ENCODE peak calls at places on chromosomes 12 and 14, in ten cellular contexts. L, N, Q, Z, Y, W, H, P, X and A are unnamed samples.
A peak's percentile ranks its signal among the peaks of the same experiment; 100 is the strongest.

GRCh38 chr14:85532981-85533820 is 3.3 kb downstream of the FLRT2 start:
- DNase-seq in L (no peak), N (peak; percentile 19), Q (peak; percentile 50), Z (peak; percentile 7), Y (peak; percentile 46), W (peak; percentile 93), H (no peak), P (peak; percentile 91), X (peak; percentile 26), A (no peak)

GRCh38 chr14:101151226-101151929 is 247.9 kb upstream of the RTL1 start:
- DNase-seq in L (no peak), N (no peak), Q (no peak), Z (no peak), Y (peak; percentile 23), W (peak; percentile 49), H (no peak), P (no peak), X (no peak), A (no peak)

GRCh38 chr14:91482278-91483023 is 27.7 kb downstream of the PPP4R3A start:
- DNase-seq in L (no peak), N (no peak), Q (no peak), Z (no peak), Y (no peak), W (peak; percentile 16), H (no peak), P (peak; percentile 57), X (no peak), A (no peak)

GRCh38 chr12:108119126-108119973 is 9.7 kb upstream of the WSCD2 start:
- DNase-seq in L (peak; percentile 71), N (no peak), Q (no peak), Z (peak; percentile 41), Y (no peak), W (no peak), H (no peak), P (no peak), X (no peak), A (peak; percentile 55)

GRCh38 chr12:102061096-102061555 is 665 bp downstream of the WASHC3 start:
- DNase-seq in L (peak; percentile 81), N (no peak), Q (no peak), Z (peak; percentile 41), Y (no peak), W (peak; percentile 9), H (no peak), P (peak; percentile 16), X (no peak), A (peak; percentile 34)

GRCh38 chr12:73547421-73547820 is 990.2 kb upstream of the ATXN7L3B start:
- DNase-seq in L (no peak), N (no peak), Q (no peak), Z (no peak), Y (no peak), W (peak; percentile 58), H (no peak), P (no peak), X (no peak), A (no peak)

GRCh38 chr12:106118-106561 is 39.6 kb downstream of the IQSEC3 start:
- DNase-seq in L (peak; percentile 91), N (no peak), Q (no peak), Z (peak; percentile 86), Y (peak; percentile 12), W (no peak), H (no peak), P (no peak), X (no peak), A (peak; percentile 80)

GRCh38 chr12:18242380-18243089 is 18.8 kb upstream of the PIK3C2G start:
- DNase-seq in L (no peak), N (no peak), Q (no peak), Z (no peak), Y (no peak), W (no peak), H (no peak), P (no peak), X (no peak), A (no peak)

GRCh38 chr14:55535521-55536207 is 44.3 kb upstream of the KTN1 start:
- DNase-seq in L (no peak), N (no peak), Q (no peak), Z (no peak), Y (no peak), W (peak; percentile 42), H (no peak), P (no peak), X (no peak), A (no peak)

GRCh38 chr12:55515696-55516095 is 23.5 kb downstream of the OR6C68 start:
- DNase-seq in L (peak; percentile 1), N (no peak), Q (no peak), Z (no peak), Y (no peak), W (peak; percentile 8), H (no peak), P (no peak), X (no peak), A (no peak)

GRCh38 chr14:95498622-95499353 is 17.7 kb downstream of the SYNE3 start:
- DNase-seq in L (no peak), N (peak; percentile 41), Q (no peak), Z (no peak), Y (no peak), W (no peak), H (no peak), P (no peak), X (no peak), A (no peak)

GRCh38 chr14:66507722-66508546 is at the start of gene GPHN:
- DNase-seq in L (peak; percentile 99), N (peak; percentile 94), Q (peak; percentile 92), Z (peak; percentile 90), Y (peak; percentile 87), W (peak; percentile 99), H (peak; percentile 75), P (peak; percentile 99), X (peak; percentile 97), A (peak; percentile 95)
- TF ChIP-seq CTCF in L (peak; percentile 21), N (no peak), Q (no peak), Z (peak; percentile 29), Y (no peak), W (peak; percentile 21), H (no peak), P (peak; percentile 31), X (peak; percentile 37), A (peak; percentile 14)

DNA sequence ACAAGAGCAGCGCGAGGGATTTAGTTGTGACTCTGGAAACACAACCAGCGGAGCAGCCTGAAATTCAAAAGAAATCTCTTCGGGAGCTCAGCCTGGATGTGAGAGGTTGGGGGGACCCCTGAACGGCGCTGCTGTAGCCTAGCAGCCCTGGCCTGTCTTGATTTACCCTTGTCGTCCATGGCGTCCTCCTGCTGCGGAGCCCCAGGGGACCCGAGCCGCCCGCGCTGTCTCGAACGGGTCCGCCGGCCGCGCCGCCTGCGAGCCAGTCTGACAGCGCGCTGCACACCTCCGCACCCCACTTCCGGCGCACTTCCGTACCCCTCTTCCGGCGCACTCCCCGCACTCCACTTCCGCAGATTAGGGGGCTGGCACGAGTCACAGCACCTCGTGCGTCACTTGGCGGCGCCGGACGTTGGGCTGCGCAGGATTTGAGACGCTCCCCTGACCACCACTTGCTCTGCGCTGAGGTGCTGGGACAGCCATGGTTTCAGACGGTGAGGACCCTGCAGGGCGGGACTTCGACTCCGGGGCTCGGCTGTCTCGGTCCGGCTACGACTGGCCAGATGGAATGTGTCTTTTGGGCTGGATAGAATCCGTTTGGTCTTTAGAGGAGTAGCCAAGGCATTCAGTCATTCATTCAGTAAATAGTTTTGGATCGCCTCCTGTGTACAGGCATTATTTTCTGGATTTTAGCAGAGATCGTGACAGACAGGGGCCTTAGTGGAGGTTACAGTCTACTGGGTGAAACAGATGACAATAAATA is at the start of the genes EIF2B1 and GTF2H3:
- DNase-seq in L (peak; percentile 98), N (peak; percentile 97), Q (peak; percentile 95), Z (peak; percentile 97), Y (peak; percentile 99), W (peak; percentile 97), H (peak; percentile 92), P (peak; percentile 96), X (peak; percentile 95), A (peak; percentile 93)
- TF ChIP-seq CTCF in L (no peak), N (no peak), Q (no peak), Z (no peak), Y (no peak), W (no peak), H (no peak), P (no peak), X (no peak), A (no peak)

DNA sequence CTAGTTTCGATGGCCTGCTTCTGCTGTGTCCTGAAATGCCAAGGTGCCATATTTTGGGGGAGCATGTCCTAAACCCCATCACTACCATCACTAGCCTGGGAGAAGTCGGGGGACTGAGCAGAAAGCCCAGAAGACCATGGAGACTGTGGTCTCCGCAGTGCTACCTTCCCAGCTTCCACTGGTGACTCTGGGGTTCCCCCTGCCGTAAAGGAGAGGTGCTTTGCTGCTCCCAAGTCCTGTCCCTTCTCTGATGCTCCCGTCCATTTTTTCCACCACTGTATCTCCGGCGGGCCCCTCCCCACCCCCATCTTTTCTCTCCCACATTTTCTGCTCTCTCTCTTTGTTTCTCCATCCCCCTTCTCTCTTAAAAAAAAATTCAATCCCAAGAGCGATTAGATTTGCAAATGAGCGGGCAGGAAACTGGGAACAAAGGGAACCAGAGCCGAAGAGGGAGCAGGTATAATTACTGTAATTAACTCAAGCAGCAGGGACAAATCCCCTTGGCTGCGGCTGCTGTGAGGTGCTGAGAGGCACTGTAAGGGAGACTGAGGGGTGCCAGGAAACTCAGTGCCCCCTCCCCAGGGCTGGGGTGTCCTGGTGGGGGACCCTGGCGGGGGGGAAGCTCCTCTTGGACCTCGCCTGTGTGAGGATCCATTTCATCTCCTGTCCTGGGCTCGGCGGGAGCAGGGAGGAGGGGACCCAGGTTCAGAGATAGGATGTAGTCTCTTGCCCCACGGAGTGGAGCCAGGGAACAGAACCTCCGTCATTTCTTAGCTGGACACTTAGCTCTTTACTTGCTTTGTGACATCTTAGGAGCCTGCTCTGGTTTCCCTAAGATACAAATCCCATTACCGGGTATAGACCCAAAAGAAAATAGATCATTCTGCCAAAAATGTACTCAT is 140.5 kb upstream of the NRXN3 start:
- DNase-seq in L (no peak), N (no peak), Q (no peak), Z (no peak), Y (no peak), W (no peak), H (no peak), P (no peak), X (no peak), A (no peak)
- TF ChIP-seq CTCF in L (no peak), N (no peak), Q (no peak), Z (no peak), Y (no peak), W (no peak), H (no peak), P (no peak), X (no peak), A (no peak)

GRCh38 chr14:23470947-23471346 is 1.4 kb downstream of the NGDN start:
- DNase-seq in L (no peak), N (no peak), Q (no peak), Z (no peak), Y (no peak), W (no peak), H (no peak), P (no peak), X (no peak), A (no peak)

GRCh38 chr14:23465261-23465660 is 4.2 kb upstream of the NGDN start:
- DNase-seq in L (no peak), N (no peak), Q (no peak), Z (no peak), Y (no peak), W (no peak), H (no peak), P (no peak), X (no peak), A (no peak)

GRCh38 chr14:23469127-23469905 is at the start of gene NGDN:
- DNase-seq in L (peak; percentile 99), N (peak; percentile 86), Q (peak; percentile 91), Z (peak; percentile 89), Y (peak; percentile 98), W (peak; percentile 100), H (peak; percentile 90), P (peak; percentile 100), X (peak; percentile 87), A (peak; percentile 100)

GRCh38 chr14:23469906-23470403 is 452 bp downstream of the NGDN start:
- DNase-seq in L (no peak), N (no peak), Q (no peak), Z (no peak), Y (no peak), W (no peak), H (no peak), P (no peak), X (no peak), A (no peak)

GRCh38 chr14:23468704-23469126 is 788 bp upstream of the NGDN start:
- DNase-seq in L (no peak), N (no peak), Q (no peak), Z (no peak), Y (no peak), W (no peak), H (no peak), P (no peak), X (no peak), A (no peak)
- TF ChIP-seq CTCF in L (no peak), N (no peak), Q (no peak), Z (no peak), Y (no peak), W (no peak), H (no peak), P (no peak), X (no peak), A (no peak)